ENCODE peak calls at places on chromosome 6, in six cellular contexts. X is A549, T is cardiac fibroblast, B is prostate gland, M is astrocyte of the spinal cord, J is AG09309. Q is an unnamed sample.

GRCh38 chr6:5205035-5205469 is 55.7 kb downstream of the LYRM4 start:
- DNase-seq in X (no peak), T (peak; percentile 65), B (no peak), M (no peak), J (no peak), Q (no peak)

GRCh38 chr6:118902731-118903130 is 8.8 kb downstream of the ASF1A start:
- DNase-seq in X (no peak), T (peak; percentile 54), B (no peak), M (peak; percentile 47), J (no peak), Q (no peak)

GRCh38 chr6:155771822-155772221 is 316.2 kb upstream of the NOX3 start:
- DNase-seq in X (no peak), T (no peak), B (no peak), M (no peak), J (no peak), Q (no peak)

GRCh38 chr6:119201486-119201885 is 123.0 kb upstream of the FAM184A start:
- DNase-seq in X (no peak), T (no peak), B (peak; percentile 25), M (no peak), J (no peak), Q (no peak)

GRCh38 chr6:111423960-111424846 is 58.8 kb downstream of the REV3L start:
- DNase-seq in X (no peak), T (peak; percentile 32), B (peak; percentile 72), M (peak; percentile 80), J (no peak), Q (no peak)

GRCh38 chr6:161406633-161407032 is 132.8 kb upstream of the AGPAT4 start:
- DNase-seq in X (no peak), T (peak; percentile 96), B (no peak), M (peak; percentile 72), J (peak; percentile 75), Q (peak; percentile 83)

GRCh38 chr6:31204751-31205145 is 34.3 kb upstream of the POU5F1 start:
- DNase-seq in X (no peak), T (peak; percentile 38), B (no peak), M (no peak), J (no peak), Q (no peak)

GRCh38 chr6:157892363-157892878 is 69.4 kb downstream of the SNX9 start:
- DNase-seq in X (no peak), T (no peak), B (no peak), M (no peak), J (no peak), Q (no peak)

GRCh38 chr6:39269971-39270370 is 40.7 kb upstream of the KCNK5 start:
- DNase-seq in X (no peak), T (no peak), B (no peak), M (no peak), J (no peak), Q (no peak)

GRCh38 chr6:88952065-88952704 is 11.2 kb downstream of the RNGTT start:
- DNase-seq in X (no peak), T (peak; percentile 47), B (no peak), M (peak; percentile 5), J (no peak), Q (no peak)

GRCh38 chr6:32393660-32394420 is 13.1 kb downstream of the BTNL2 start:
- DNase-seq in X (no peak), T (peak; percentile 33), B (no peak), M (no peak), J (no peak), Q (peak; percentile 77)

GRCh38 chr6:109165392-109165964 is 70.2 kb downstream of the CEP57L1 start:
- DNase-seq in X (no peak), T (peak; percentile 78), B (no peak), M (peak; percentile 65), J (peak; percentile 46), Q (peak; percentile 47)

GRCh38 chr6:145169726-145170125 is 565.6 kb downstream of the EPM2A start:
- DNase-seq in X (no peak), T (no peak), B (no peak), M (no peak), J (no peak), Q (no peak)

GRCh38 chr6:88650029-88650619 is 313.3 kb downstream of the RNGTT start:
- DNase-seq in X (no peak), T (peak; percentile 82), B (no peak), M (peak; percentile 73), J (peak; percentile 59), Q (peak; percentile 52)

GRCh38 chr6:101386982-101387381 is 6.5 kb upstream of the GRIK2 start:
- DNase-seq in X (no peak), T (no peak), B (no peak), M (no peak), J (no peak), Q (no peak)

GRCh38 chr6:44023586-44024454 is 103.4 kb downstream of the MRPL14 start:
- DNase-seq in X (no peak), T (no peak), B (no peak), M (no peak), J (no peak), Q (no peak)

GRCh38 chr6:85357651-85358050 is 92.2 kb upstream of the NT5E start:
- DNase-seq in X (no peak), T (no peak), B (no peak), M (no peak), J (no peak), Q (no peak)

GRCh38 chr6:55617272-55617671 is 38.3 kb upstream of the HMGCLL1 start:
- DNase-seq in X (no peak), T (peak; percentile 66), B (no peak), M (peak; percentile 43), J (no peak), Q (no peak)

GRCh38 chr6:151437401-151437800 is 14.5 kb downstream of the RMND1 start:
- DNase-seq in X (no peak), T (peak; percentile 57), B (no peak), M (peak; percentile 37), J (no peak), Q (no peak)

GRCh38 chr6:10140824-10141223 is 274.1 kb downstream of the TFAP2A start:
- DNase-seq in X (no peak), T (peak; percentile 11), B (no peak), M (no peak), J (no peak), Q (no peak)

GRCh38 chr6:13624871-13625288 is 9.7 kb downstream of the NOL7 start:
- DNase-seq in X (peak; percentile 46), T (peak; percentile 64), B (no peak), M (peak; percentile 14), J (no peak), Q (no peak)

GRCh38 chr6:32148722-32149576 is 2.8 kb downstream of the PRRT1 start:
- DNase-seq in X (no peak), T (peak; percentile 24), B (peak; percentile 34), M (peak; percentile 60), J (no peak), Q (no peak)

GRCh38 chr6:82364087-82365010 is 732 bp downstream of the TPBG start:
- DNase-seq in X (peak; percentile 44), T (peak; percentile 77), B (peak; percentile 55), M (peak; percentile 73), J (no peak), Q (no peak)

GRCh38 chr6:15331143-15331542 is 85.3 kb downstream of the JARID2 start:
- DNase-seq in X (no peak), T (peak; percentile 71), B (no peak), M (no peak), J (no peak), Q (no peak)

GRCh38 chr6:35955970-35956369 is 35.1 kb upstream of the SRPK1 start:
- DNase-seq in X (no peak), T (no peak), B (no peak), M (no peak), J (no peak), Q (no peak)

GRCh38 chr6:107192739-107193296 is 77.5 kb upstream of the BEND3 start:
- DNase-seq in X (no peak), T (no peak), B (no peak), M (no peak), J (no peak), Q (no peak)

GRCh38 chr6:159654483-159655098 is 38.5 kb downstream of the SOD2 start:
- DNase-seq in X (peak; percentile 11), T (peak; percentile 77), B (no peak), M (peak; percentile 68), J (peak; percentile 29), Q (peak; percentile 19)
- TF ChIP-seq CTCF in X (peak; percentile 65), T (peak; percentile 43), B (peak; percentile 56), M (peak; percentile 39), J (peak; percentile 38), Q (peak; percentile 41)

GRCh38 chr6:18600236-18600635 is 213.1 kb downstream of the RNF144B start:
- DNase-seq in X (no peak), T (no peak), B (no peak), M (no peak), J (no peak), Q (no peak)

GRCh38 chr6:18595774-18596528 is 208.8 kb downstream of the RNF144B start:
- DNase-seq in X (peak; percentile 18), T (peak; percentile 79), B (peak; percentile 55), M (peak; percentile 66), J (peak; percentile 38), Q (peak; percentile 28)

GRCh38 chr6:18601515-18602035 is 214.4 kb downstream of the RNF144B start:
- DNase-seq in X (no peak), T (no peak), B (no peak), M (no peak), J (no peak), Q (no peak)

GRCh38 chr6:18598865-18599264 is 211.7 kb downstream of the RNF144B start:
- DNase-seq in X (no peak), T (no peak), B (no peak), M (no peak), J (no peak), Q (no peak)

GRCh38 chr6:18596529-18596835 is 209.3 kb downstream of the RNF144B start:
- DNase-seq in X (no peak), T (no peak), B (no peak), M (no peak), J (no peak), Q (no peak)
- TF ChIP-seq CTCF in X (no peak), T (no peak), B (no peak), M (no peak), J (no peak), Q (no peak)

GRCh38 chr6:34066772-34067770 is 78.8 kb downstream of the GRM4 start:
- DNase-seq in X (no peak), T (no peak), B (no peak), M (no peak), J (no peak), Q (no peak)
- TF ChIP-seq CTCF in X (no peak), T (no peak), B (no peak), M (no peak), J (no peak), Q (no peak)

GRCh38 chr6:126252154-126252553 is 87.8 kb upstream of the CENPW start:
- DNase-seq in X (no peak), T (no peak), B (no peak), M (no peak), J (no peak), Q (no peak)
- TF ChIP-seq CTCF in X (no peak), T (no peak), B (no peak), M (no peak), J (no peak), Q (no peak)

GRCh38 chr6:79250559-79250958 is 16.1 kb upstream of the HMGN3 start:
- DNase-seq in X (no peak), T (no peak), B (no peak), M (no peak), J (no peak), Q (no peak)
- TF ChIP-seq CTCF in X (no peak), T (no peak), B (no peak), M (no peak), J (no peak), Q (no peak)